ENCODE peak calls at places on chromosomes 11 and 22, in seven cellular contexts. X, A, W, L, B, Y and J are unnamed samples. For H3K36me3, the result is how much of the 10 kb centered on the place peaks cover.

GRCh38 chr11:78030429-78031325 is 7.6 kb upstream of the KCTD14 start:
- DNase-seq in A (peak), Y (no peak), W (peak), L (peak), B (peak), X (peak), J (no peak)

GRCh38 chr22:38943181-38943580 is 14.2 kb upstream of the APOBEC3A start:
- DNase-seq in X (no peak), Y (no peak), B (no peak), L (no peak), W (no peak), A (no peak), J (no peak)

GRCh38 chr22:24424901-24425775 is 2.3 kb upstream of the ADORA2A start:
- DNase-seq in Y (peak), W (no peak), L (no peak), B (no peak), X (no peak), A (no peak), J (no peak)

GRCh38 chr22:24471570-24471969 is 23.6 kb upstream of the UPB1 start:
- DNase-seq in L (no peak), W (peak), Y (peak), B (no peak), A (no peak), X (no peak), J (no peak)

GRCh38 chr11:128902515-128903066 is 11.4 kb downstream of the KCNJ5 start:
- DNase-seq in W (no peak), A (no peak), X (no peak), Y (no peak), L (no peak), B (no peak), J (no peak)

GRCh38 chr11:14376920-14377319 is 17.9 kb upstream of the RRAS2 start:
- DNase-seq in X (peak), Y (no peak), W (no peak), A (no peak), L (no peak), B (no peak), J (no peak)

GRCh38 chr22:22865311-22866072 is 22.1 kb upstream of the IGLL5 start:
- DNase-seq in Y (peak), X (no peak), W (no peak), A (no peak), B (no peak), L (no peak), J (no peak)

GRCh38 chr11:2892215-2893020 is 6.8 kb upstream of the CDKN1C start:
- DNase-seq in W (no peak), B (peak), L (peak), Y (peak), A (no peak), X (peak), J (peak)

GRCh38 chr11:96254854-96255253 is 88.1 kb downstream of the MAML2 start:
- DNase-seq in W (no peak), L (no peak), X (no peak), A (no peak), B (no peak), Y (no peak), J (no peak)
- H3K27ac ChIP-seq in W (peak), L (peak), X (no peak), A (no peak), B (peak), Y (no peak), J (peak)

DNA sequence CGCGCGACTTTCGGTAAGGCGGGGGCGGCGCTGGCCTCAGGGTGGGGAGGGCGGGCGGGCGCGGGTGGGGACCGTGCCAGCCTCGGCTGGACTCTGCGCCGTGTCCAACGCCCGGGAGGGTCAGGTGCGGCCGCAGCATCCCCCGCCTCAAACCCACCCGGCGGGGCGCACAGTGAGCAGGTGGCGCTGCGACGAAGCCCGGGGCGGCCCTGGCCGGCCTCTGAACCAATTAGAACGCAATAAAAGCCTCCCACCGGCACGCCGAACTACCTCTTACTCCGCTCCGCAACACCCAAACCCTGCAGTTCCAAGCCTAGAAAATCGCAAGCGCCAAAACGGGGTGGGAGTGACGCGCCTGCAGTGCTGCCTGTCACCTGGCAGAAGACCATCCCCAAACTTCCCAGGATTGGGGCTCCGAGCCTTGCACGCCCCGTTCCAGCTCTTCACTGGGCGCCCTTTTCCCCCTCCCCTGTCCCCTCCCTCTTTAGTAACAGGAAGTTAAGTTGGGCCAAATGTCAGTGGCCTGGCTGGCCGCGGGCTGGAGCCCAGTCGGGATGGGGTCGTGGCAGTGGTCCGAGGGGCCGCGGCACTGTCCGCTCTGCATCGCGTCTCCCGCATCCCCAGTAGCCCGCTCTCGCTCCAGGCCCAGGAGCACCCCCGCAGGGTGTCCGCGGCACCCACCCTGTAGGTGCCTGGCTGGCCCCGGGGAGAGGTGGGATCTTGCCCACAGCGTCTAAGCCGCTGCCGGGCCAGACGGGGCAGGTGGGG is 508 bp downstream of the MICAL2 start:
- DNase-seq in Y (no peak), W (peak), A (peak), L (peak), B (peak), X (no peak), J (no peak)
- H3K36me3 ChIP-seq in Y (under half), W (under half), A (under half), L (under half), B (under half), X (under half), J (under half)

GRCh38 chr11:123196060-123196714 is 1.1 kb upstream of the CLMP start:
- DNase-seq in B (no peak), A (no peak), L (no peak), X (no peak), W (no peak), Y (no peak), J (no peak)

GRCh38 chr11:123193742-123194141 is 1.3 kb downstream of the CLMP start:
- DNase-seq in B (no peak), W (no peak), X (no peak), L (no peak), A (no peak), Y (no peak), J (no peak)

GRCh38 chr11:123197711-123198110 is 2.7 kb upstream of the CLMP start:
- DNase-seq in A (no peak), B (no peak), Y (no peak), L (no peak), X (peak), W (no peak), J (no peak)

GRCh38 chr11:123194308-123195181 is 503 bp downstream of the CLMP start:
- DNase-seq in X (no peak), A (no peak), Y (no peak), B (no peak), L (peak), W (peak), J (no peak)

GRCh38 chr11:123195182-123196059 is at the start of gene CLMP:
- DNase-seq in W (peak), X (no peak), A (peak), B (no peak), L (peak), Y (no peak), J (no peak)
- H3K4me3 ChIP-seq in W (peak), X (peak), A (no peak), B (peak), L (peak), Y (no peak), J (peak)

GRCh38 chr11:60528934-60529333 is 13.7 kb downstream of the MS4A13 start:
- DNase-seq in L (no peak), Y (peak), X (no peak), W (no peak), A (no peak), B (no peak), J (no peak)
- H3K27ac ChIP-seq in L (no peak), Y (peak), X (no peak), W (no peak), A (no peak), B (no peak), J (no peak)

DNA sequence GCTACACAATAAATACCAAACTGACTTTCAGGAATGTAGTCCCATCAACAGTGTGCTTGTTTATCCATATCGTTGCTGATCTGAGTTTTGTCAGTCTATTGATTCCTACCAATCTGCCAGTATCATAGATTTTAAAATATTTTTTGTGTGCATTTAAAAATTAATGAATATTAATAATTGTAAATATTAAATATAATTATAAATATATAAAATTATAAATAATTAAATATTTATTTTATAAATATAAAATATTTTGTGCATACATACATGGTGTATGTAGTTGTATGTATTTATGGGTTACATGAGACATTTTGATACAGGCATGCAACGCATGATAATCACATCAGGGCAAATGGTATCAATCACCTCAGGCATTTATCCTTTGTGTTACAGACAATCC is 53.6 kb downstream of the CUL5 start:
- DNase-seq in Y (no peak), X (no peak), A (no peak), W (no peak), B (no peak), L (no peak), J (no peak)
- H3K36me3 ChIP-seq in Y (half or more), X (under half), A (under half), W (half or more), B (half or more), L (under half), J (under half)

GRCh38 chr11:626475-627272 is at the start of gene SCT:
- DNase-seq in W (no peak), B (peak), Y (no peak), A (no peak), X (no peak), L (no peak), J (peak)
- H3K4me3 ChIP-seq in W (no peak), B (no peak), Y (no peak), A (no peak), X (no peak), L (no peak), J (no peak)

DNA sequence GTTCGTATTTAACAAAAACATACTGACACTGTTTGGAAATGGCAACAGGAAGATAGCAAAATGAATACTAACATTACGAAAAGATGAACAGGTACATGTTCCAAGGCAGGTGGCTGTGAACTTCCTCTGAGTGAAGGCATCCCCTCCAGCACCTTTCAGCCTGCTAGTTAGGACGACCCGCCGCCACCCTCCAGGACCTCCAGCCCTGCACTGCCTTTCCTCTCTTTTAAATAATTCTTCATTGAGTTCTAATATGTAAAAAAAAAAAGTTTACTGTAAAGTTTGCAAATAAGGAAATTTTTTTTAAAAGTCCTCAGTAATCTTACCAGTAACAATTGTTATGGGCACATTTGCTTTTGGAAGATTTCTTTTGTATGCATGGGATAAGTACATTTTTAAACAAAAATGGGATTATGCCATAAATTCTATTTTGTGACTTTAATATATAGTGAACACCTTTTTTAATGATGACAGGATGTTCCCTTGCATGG is 6.0 kb downstream of the NEAT1 start:
- DNase-seq in B (no peak), W (peak), X (no peak), A (peak), L (no peak), Y (peak), J (peak)
- H3K27ac ChIP-seq in B (peak), W (peak), X (peak), A (peak), L (no peak), Y (peak), J (peak)

DNA sequence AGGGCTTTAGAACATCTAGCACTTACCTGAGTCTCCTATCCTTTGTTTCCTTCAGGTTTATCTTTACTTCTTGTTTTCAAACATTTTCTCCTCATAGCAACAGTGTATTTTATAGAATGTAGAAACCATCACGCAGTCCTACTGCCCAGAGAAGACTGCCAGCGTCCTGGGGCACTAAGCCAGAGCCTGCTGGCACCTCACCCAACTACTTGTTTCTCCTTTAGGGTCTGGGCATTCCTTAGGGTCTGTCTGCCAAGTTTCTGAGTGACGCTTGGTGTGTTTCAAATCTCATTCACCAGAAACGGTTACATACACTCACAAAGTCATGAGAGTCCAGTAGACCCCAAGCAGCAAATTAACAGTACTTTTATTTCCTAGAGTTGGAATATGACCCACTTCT is 49.6 kb upstream of the SLC25A1 start:
- DNase-seq in X (no peak), B (no peak), L (no peak), Y (no peak), W (no peak), A (no peak), J (no peak)
- H3K36me3 ChIP-seq in X (under half), B (under half), L (under half), Y (under half), W (half or more), A (under half), J (under half)

GRCh38 chr22:37487559-37487958 is 1.4 kb upstream of the MFNG start:
- DNase-seq in X (no peak), B (no peak), W (no peak), L (no peak), A (no peak), Y (no peak), J (no peak)

GRCh38 chr22:37487129-37487528 is 945 bp upstream of the MFNG start:
- DNase-seq in B (no peak), W (no peak), A (no peak), L (no peak), X (no peak), Y (no peak), J (no peak)

GRCh38 chr22:37485714-37486223 is 415 bp downstream of the MFNG start:
- DNase-seq in A (no peak), W (no peak), B (no peak), L (no peak), X (no peak), Y (peak), J (no peak)

GRCh38 chr22:37485006-37485713 is 1.0 kb downstream of the MFNG start:
- DNase-seq in Y (peak), W (no peak), L (no peak), X (no peak), B (peak), A (no peak), J (peak)

GRCh38 chr22:37486224-37486845 is at the start of gene MFNG:
- DNase-seq in Y (peak), A (peak), W (peak), X (no peak), L (peak), B (peak), J (peak)
- H3K4me3 ChIP-seq in Y (peak), A (no peak), W (peak), X (no peak), L (no peak), B (peak), J (peak)